ENCODE peak calls at places on chromosomes 13 and 19, in four cellular contexts. One of them, this sample, is unnamed.

GRCh38 chr13:24104723-24105122 is 55.8 kb upstream of the SPATA13 start:
- DNase-seq in HFF-Myc: no peak
- DNase-seq in WTC11: no peak
- DNase-seq in right cardiac atrium: no peak
- DNase-seq in this sample: no peak

GRCh38 chr19:34313188-34313587 is 51.8 kb upstream of the GPI start:
- DNase-seq in HFF-Myc: peak; percentile 6
- DNase-seq in WTC11: no peak
- DNase-seq in right cardiac atrium: no peak
- DNase-seq in this sample: no peak

GRCh38 chr19:33840382-33840781 is 43.7 kb downstream of the KCTD15 start:
- DNase-seq in HFF-Myc: no peak
- DNase-seq in WTC11: no peak
- DNase-seq in right cardiac atrium: no peak
- DNase-seq in this sample: no peak

GRCh38 chr19:1873524-1874473 is 10.4 kb upstream of the KLF16 start:
- DNase-seq in HFF-Myc: no peak
- DNase-seq in WTC11: no peak
- DNase-seq in right cardiac atrium: peak; percentile 85
- DNase-seq in this sample: no peak

GRCh38 chr19:41796362-41796761 is at the start of gene CEACAM3:
- DNase-seq in HFF-Myc: no peak
- DNase-seq in WTC11: no peak
- DNase-seq in right cardiac atrium: no peak
- DNase-seq in this sample: no peak

GRCh38 chr13:102651392-102651791 is 43.5 kb downstream of the METTL21C start:
- DNase-seq in HFF-Myc: no peak
- DNase-seq in WTC11: no peak
- DNase-seq in right cardiac atrium: no peak
- DNase-seq in this sample: no peak

GRCh38 chr19:20367811-20368294 is 197.7 kb downstream of the ZNF737 start:
- DNase-seq in HFF-Myc: no peak
- DNase-seq in WTC11: peak; percentile 52
- DNase-seq in right cardiac atrium: no peak
- DNase-seq in this sample: no peak

GRCh38 chr13:27374126-27374613 is 50.2 kb upstream of the GTF3A start:
- DNase-seq in HFF-Myc: no peak
- DNase-seq in WTC11: no peak
- DNase-seq in right cardiac atrium: no peak
- DNase-seq in this sample: no peak

GRCh38 chr19:50444059-50444458 is 11.4 kb downstream of the MYBPC2 start:
- DNase-seq in HFF-Myc: no peak
- DNase-seq in WTC11: no peak
- DNase-seq in right cardiac atrium: no peak
- DNase-seq in this sample: no peak

GRCh38 chr13:41842029-41842428 is 118.9 kb downstream of the VWA8 start:
- DNase-seq in HFF-Myc: no peak
- DNase-seq in WTC11: no peak
- DNase-seq in right cardiac atrium: no peak
- DNase-seq in this sample: no peak

GRCh38 chr13:35531551-35531950 is 55.1 kb upstream of the MAB21L1 start:
- DNase-seq in HFF-Myc: no peak
- DNase-seq in WTC11: no peak
- DNase-seq in right cardiac atrium: no peak
- DNase-seq in this sample: no peak

GRCh38 chr19:34692541-34692940 is 15.1 kb downstream of the ZNF302 start:
- DNase-seq in HFF-Myc: no peak
- DNase-seq in WTC11: no peak
- DNase-seq in right cardiac atrium: no peak
- DNase-seq in this sample: no peak

GRCh38 chr13:77776704-77777103 is 79.2 kb downstream of the SLAIN1 start:
- DNase-seq in HFF-Myc: no peak
- DNase-seq in WTC11: no peak
- DNase-seq in right cardiac atrium: no peak
- DNase-seq in this sample: no peak

GRCh38 chr19:12733369-12733896 is 1.1 kb downstream of the TRIR start:
- DNase-seq in HFF-Myc: no peak
- DNase-seq in WTC11: no peak
- DNase-seq in right cardiac atrium: no peak
- DNase-seq in this sample: peak; percentile 53

GRCh38 chr13:32837307-32837972 is 178.8 kb upstream of the KL start:
- DNase-seq in HFF-Myc: no peak
- DNase-seq in WTC11: no peak
- DNase-seq in right cardiac atrium: no peak
- DNase-seq in this sample: no peak

This sample was measured in germinal center.